ENCODE peak calls at places on chromosomes 12 and 14, in five cellular contexts. N is HepG2, D is K562, X is H1, Y is GM12878. O is an unnamed sample.
A peak's percentile ranks its signal among the peaks of the same experiment; 100 is the strongest.

GRCh38 chr12:130026608-130027176 is 122.9 kb upstream of the TMEM132D start:
- DNase-seq in N (peak; percentile 21), D (peak; percentile 46), X (peak; percentile 78), Y (no peak), O (peak; percentile 66)

GRCh38 chr14:74414793-74415437 is 11.1 kb downstream of the SYNDIG1L start:
- DNase-seq in N (no peak), D (no peak), X (no peak), Y (no peak), O (peak; percentile 54)

GRCh38 chr12:57433370-57433769 is 1.2 kb upstream of the INHBC start:
- DNase-seq in N (no peak), D (no peak), X (no peak), Y (no peak), O (no peak)

GRCh38 chr14:30988509-30988908 is 36.9 kb upstream of the AP4S1 start:
- DNase-seq in N (peak; percentile 49), D (no peak), X (no peak), Y (no peak), O (no peak)

GRCh38 chr12:24177889-24178288 is 228.4 kb upstream of the SOX5 start:
- DNase-seq in N (no peak), D (no peak), X (no peak), Y (peak; percentile 73), O (no peak)

GRCh38 chr14:61253064-61253753 is 27.9 kb downstream of the TMEM30B start:
- DNase-seq in N (no peak), D (no peak), X (no peak), Y (no peak), O (no peak)

GRCh38 chr14:105866841-105867321 is 340.5 kb downstream of the TMEM121 start:
- DNase-seq in N (no peak), D (no peak), X (no peak), Y (no peak), O (no peak)

GRCh38 chr12:32686340-32686739 is 7.2 kb downstream of the DNM1L start:
- DNase-seq in N (no peak), D (no peak), X (no peak), Y (no peak), O (no peak)

GRCh38 chr14:76413106-76413961 is 37.4 kb downstream of the ESRRB start:
- DNase-seq in N (no peak), D (no peak), X (no peak), Y (no peak), O (no peak)

GRCh38 chr12:76555797-76556196 is 3.8 kb downstream of the OSBPL8 start:
- DNase-seq in N (no peak), D (no peak), X (no peak), Y (no peak), O (no peak)

GRCh38 chr14:67952786-67953185 is 133.2 kb downstream of the RAD51B start:
- DNase-seq in N (no peak), D (no peak), X (no peak), Y (no peak), O (no peak)

GRCh38 chr12:56897844-56898341 is 36.3 kb downstream of the SDR9C7 start:
- DNase-seq in N (no peak), D (no peak), X (no peak), Y (no peak), O (no peak)

GRCh38 chr12:117100851-117101673 is 1.8 kb upstream of the TESC start:
- DNase-seq in N (no peak), D (no peak), X (no peak), Y (no peak), O (no peak)

GRCh38 chr12:117098361-117099217 is 627 bp downstream of the TESC start:
- DNase-seq in N (no peak), D (peak; percentile 66), X (peak; percentile 62), Y (no peak), O (peak; percentile 60)

GRCh38 chr12:117098071-117098360 is 1.2 kb downstream of the TESC start:
- DNase-seq in N (no peak), D (no peak), X (no peak), Y (no peak), O (no peak)

GRCh38 chr12:117101953-117102833 is 3.0 kb upstream of the TESC start:
- DNase-seq in N (no peak), D (no peak), X (no peak), Y (no peak), O (no peak)

GRCh38 chr12:117100251-117100650 is 1.0 kb upstream of the TESC start:
- DNase-seq in N (no peak), D (peak; percentile 51), X (no peak), Y (no peak), O (peak; percentile 69)
- H3K4me3 ChIP-seq in N (no peak overlapping the region), D (no peak overlapping the region), X (no peak overlapping the region), Y (no peak overlapping the region), O (no peak overlapping the region)

GRCh38 chr12:54631988-54632728 is 2.5 kb downstream of the LACRT start:
- DNase-seq in N (no peak), D (peak; percentile 34), X (peak; percentile 50), Y (no peak), O (peak; percentile 73)
- TF ChIP-seq CTCF in N (no peak), D (peak; percentile 35), X (peak; percentile 73), Y (no peak), O (peak; percentile 75)

GRCh38 chr14:92717571-92718042 is 30.8 kb downstream of the LGMN start:
- DNase-seq in N (no peak), D (no peak), X (no peak), Y (no peak), O (no peak)
- TF ChIP-seq CREB1 in N (no peak), D (no peak), X (no peak), Y (no peak), O (no peak)

DNA sequence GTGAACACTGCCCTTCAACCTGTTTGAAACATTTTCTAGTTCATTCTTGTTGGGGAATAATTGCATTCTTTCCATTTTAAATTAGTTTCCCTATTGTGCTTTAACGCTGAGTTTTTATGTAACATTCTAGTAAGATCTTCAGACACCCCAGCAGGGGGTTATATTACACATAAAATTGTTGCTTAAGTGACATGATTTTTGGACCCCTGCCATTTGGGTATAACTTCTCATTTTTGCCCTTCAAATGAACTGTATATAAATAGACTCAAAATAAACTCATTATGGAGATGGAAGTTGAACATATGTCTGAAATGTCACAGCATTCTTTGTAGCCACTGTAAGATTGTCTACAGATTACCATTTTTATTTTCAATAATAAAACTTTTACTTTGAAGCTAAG is 213.0 kb downstream of the C12orf50 start:
- DNase-seq in N (no peak), D (no peak), X (no peak), Y (no peak), O (no peak)
- H3K4me3 ChIP-seq in N (no peak overlapping the region), D (no peak overlapping the region), X (no peak overlapping the region), Y (no peak overlapping the region), O (no peak overlapping the region)

GRCh38 chr12:6280672-6281071 is 29.8 kb upstream of the PLEKHG6 start:
- DNase-seq in N (no peak), D (no peak), X (no peak), Y (no peak), O (no peak)

GRCh38 chr12:6279256-6279628 is 31.2 kb upstream of the PLEKHG6 start:
- DNase-seq in N (no peak), D (no peak), X (no peak), Y (no peak), O (no peak)

GRCh38 chr12:6281081-6281809 is 29.2 kb upstream of the PLEKHG6 start:
- DNase-seq in N (no peak), D (no peak), X (no peak), Y (no peak), O (no peak)

GRCh38 chr12:6279631-6280030 is 30.9 kb upstream of the PLEKHG6 start:
- DNase-seq in N (no peak), D (no peak), X (no peak), Y (no peak), O (no peak)

GRCh38 chr12:6280053-6280469 is 30.4 kb upstream of the PLEKHG6 start:
- DNase-seq in N (peak; percentile 93), D (no peak), X (no peak), Y (no peak), O (no peak)
- TF ChIP-seq CTCF in N (peak; percentile 21), D (no peak), X (no peak), Y (no peak), O (no peak)

GRCh38 chr14:37869633-37870032 is 274.2 kb downstream of the TTC6 start:
- DNase-seq in N (no peak), D (no peak), X (no peak), Y (no peak), O (no peak)

GRCh38 chr14:37870947-37871346 is 275.5 kb downstream of the TTC6 start:
- DNase-seq in N (peak; percentile 23), D (no peak), X (no peak), Y (no peak), O (no peak)

GRCh38 chr14:37870170-37870569 is 274.7 kb downstream of the TTC6 start:
- DNase-seq in N (no peak), D (no peak), X (no peak), Y (no peak), O (no peak)

GRCh38 chr14:37874429-37875109 is 279.1 kb downstream of the TTC6 start:
- DNase-seq in N (peak; percentile 90), D (peak; percentile 72), X (peak; percentile 99), Y (peak; percentile 8), O (peak; percentile 92)
- TF ChIP-seq CREB1 in N (no peak), D (no peak), X (no peak), Y (no peak), O (no peak)

DNA sequence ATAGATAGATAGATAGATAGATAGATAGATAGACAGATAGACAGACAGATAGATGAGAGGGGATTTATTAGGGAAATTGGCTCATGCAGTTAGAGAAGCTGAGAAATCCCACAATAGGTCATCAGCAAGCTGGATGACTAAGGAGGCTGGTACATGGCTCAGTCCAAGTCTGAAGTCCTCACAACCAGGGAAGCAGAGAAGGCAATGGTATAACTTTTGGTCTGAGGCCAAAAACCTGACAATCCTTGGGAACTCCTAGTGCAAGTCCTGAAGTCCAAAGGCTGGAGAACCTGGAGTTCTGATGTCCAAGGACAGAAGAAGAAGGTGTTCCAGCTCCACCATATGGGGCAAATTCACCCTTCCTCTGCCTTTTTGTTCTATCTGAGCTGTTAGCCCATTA is 517.6 kb upstream of the ATP2B1 start:
- DNase-seq in N (no peak), D (no peak), X (no peak), Y (no peak), O (no peak)
- H3K4me3 ChIP-seq in N (no peak overlapping the region), D (no peak overlapping the region), X (no peak overlapping the region), Y (no peak overlapping the region), O (no peak overlapping the region)

DNA sequence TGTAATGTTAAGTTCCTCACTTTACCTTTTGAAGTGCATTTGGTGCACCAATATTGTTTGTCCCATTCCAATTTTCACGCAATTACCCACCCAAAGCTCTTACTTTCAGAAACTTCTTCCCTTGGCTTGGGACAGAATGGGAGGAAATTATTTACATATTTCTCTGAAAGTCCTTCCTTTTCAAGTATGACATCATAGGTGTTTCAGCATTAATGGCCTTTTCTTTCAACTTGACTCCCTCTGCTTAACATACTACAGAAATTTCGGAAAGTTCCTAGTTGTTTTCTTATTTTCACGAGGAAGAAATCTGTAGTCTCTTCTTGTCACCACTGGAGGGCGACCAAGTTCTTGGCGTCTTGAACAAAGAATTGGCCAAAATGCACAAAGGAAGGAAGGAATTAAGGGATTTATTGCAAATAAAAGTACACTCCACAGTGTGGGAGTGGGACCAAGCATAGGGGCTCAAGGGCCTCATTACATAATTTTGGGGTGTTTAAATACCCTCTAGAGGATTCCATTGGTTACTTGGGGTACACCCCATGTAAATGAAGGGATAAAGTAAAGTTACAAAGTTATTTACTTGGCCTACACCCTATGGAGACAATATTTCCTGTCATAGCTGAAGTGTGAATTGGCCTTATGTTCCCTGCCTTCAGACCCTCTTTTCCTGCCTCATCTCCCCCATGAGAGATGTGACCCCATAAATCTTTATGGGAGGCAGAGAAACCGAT is 70.5 kb downstream of the RPL10L start:
- DNase-seq in N (peak; percentile 16), D (peak; percentile 3), X (peak; percentile 51), Y (no peak), O (peak; percentile 65)
- TF ChIP-seq CTCF in N (peak; percentile 63), D (peak; percentile 28), X (peak; percentile 53), Y (peak; percentile 60), O (peak; percentile 87)

O was measured in GM23338.